ENCODE peak calls at places on chromosome 18, in eight cellular contexts. O is adrenal gland, M is A549, Z is SK-N-SH, I is mammary epithelial cell, T is tibial artery, V is IMR-90, L is endothelial cell of umbilical vein. K is an unnamed sample. For H3K4me1, the result is how much of the 10 kb centered on the place peaks cover.

GRCh38 chr18:3016584-3017292 is 3.8 kb upstream of the LPIN2 start:
- DNase-seq in T (peak), O (no peak), L (peak), Z (no peak), M (no peak), I (no peak), V (no peak), K (no peak)

GRCh38 chr18:48806551-48807261 is 144.1 kb downstream of the SMAD7 start:
- DNase-seq in M (no peak), V (no peak), I (no peak), T (peak), L (no peak), O (peak), Z (no peak), K (peak)

GRCh38 chr18:79947881-79948610 is 3.4 kb downstream of the SLC66A2 start:
- DNase-seq in V (no peak), L (no peak), I (no peak), O (peak), M (no peak), Z (no peak), T (no peak), K (peak)

GRCh38 chr18:63185979-63186378 is 133.6 kb downstream of the BCL2 start:
- DNase-seq in T (no peak), V (peak), Z (no peak), L (no peak), I (no peak), M (no peak), O (no peak), K (no peak)

GRCh38 chr18:50240083-50240563 is 26.2 kb downstream of the CFAP53 start:
- DNase-seq in O (no peak), L (no peak), T (no peak), V (no peak), M (peak), I (peak), Z (no peak), K (no peak)

GRCh38 chr18:58505181-58505580 is 123.7 kb downstream of the ALPK2 start:
- DNase-seq in Z (no peak), M (no peak), O (no peak), T (no peak), I (no peak), V (no peak), L (no peak), K (no peak)

GRCh38 chr18:26464128-26465011 is 84.0 kb downstream of the KCTD1 start:
- DNase-seq in I (no peak), O (no peak), L (no peak), T (no peak), V (no peak), Z (no peak), M (no peak), K (no peak)

GRCh38 chr18:6561029-6561861 is 146.5 kb upstream of the L3MBTL4 start:
- DNase-seq in T (no peak), I (no peak), O (peak), Z (no peak), M (no peak), L (no peak), V (peak), K (no peak)

GRCh38 chr18:22734812-22735627 is 198.1 kb upstream of the RBBP8 start:
- DNase-seq in O (peak), T (no peak), I (no peak), L (no peak), Z (no peak), M (no peak), V (peak), K (no peak)

GRCh38 chr18:61876899-61877298 is 15.9 kb downstream of the RNF152 start:
- DNase-seq in O (no peak), M (no peak), I (no peak), Z (no peak), T (no peak), L (no peak), V (no peak), K (no peak)

GRCh38 chr18:59423251-59423650 is 64.2 kb upstream of the LMAN1 start:
- DNase-seq in L (no peak), V (peak), Z (no peak), I (no peak), O (no peak), T (no peak), M (no peak), K (no peak)

GRCh38 chr18:48036641-48037421 is 106.4 kb upstream of the SMAD2 start:
- DNase-seq in I (no peak), M (no peak), Z (peak), V (no peak), T (peak), O (no peak), L (no peak), K (peak)

GRCh38 chr18:43935051-43935412 is 657.7 kb upstream of the SYT4 start:
- DNase-seq in V (peak), I (no peak), Z (no peak), L (peak), T (no peak), M (no peak), O (no peak), K (no peak)

GRCh38 chr18:49762191-49763077 is 50.9 kb downstream of the ACAA2 start:
- DNase-seq in V (no peak), L (no peak), M (no peak), O (no peak), I (no peak), Z (no peak), T (peak), K (no peak)

GRCh38 chr18:63178526-63178880 is 141.1 kb downstream of the BCL2 start:
- DNase-seq in I (no peak), V (no peak), Z (no peak), M (no peak), O (no peak), T (peak), L (no peak), K (no peak)

GRCh38 chr18:54004828-54005227 is 219.6 kb downstream of the MBD2 start:
- DNase-seq in I (peak), O (no peak), M (peak), V (no peak), T (no peak), Z (no peak), L (no peak), K (no peak)

GRCh38 chr18:73564073-73564472 is 583.6 kb downstream of the FBXO15 start:
- DNase-seq in Z (no peak), T (no peak), O (no peak), L (no peak), V (peak), I (peak), M (peak), K (no peak)

GRCh38 chr18:27707201-27707600 is 469.7 kb downstream of the CDH2 start:
- DNase-seq in Z (no peak), M (no peak), V (no peak), L (no peak), I (no peak), O (no peak), T (no peak), K (no peak)

GRCh38 chr18:44592639-44593038 is 88.0 kb upstream of the SETBP1 start:
- DNase-seq in M (no peak), Z (no peak), T (no peak), V (peak), L (no peak), O (no peak), I (no peak), K (no peak)

GRCh38 chr18:68342039-68342659 is 372.8 kb downstream of the TMX3 start:
- DNase-seq in O (no peak), Z (no peak), V (no peak), M (no peak), T (no peak), I (no peak), L (no peak), K (no peak)

GRCh38 chr18:79750980-79751571 is 46.7 kb upstream of the KCNG2 start:
- DNase-seq in Z (no peak), L (no peak), I (no peak), O (no peak), M (no peak), T (peak), V (no peak), K (peak)

GRCh38 chr18:79556829-79557585 is 122.6 kb upstream of the CTDP1 start:
- DNase-seq in I (no peak), L (no peak), Z (no peak), T (peak), V (no peak), O (no peak), M (peak), K (peak)

GRCh38 chr18:47250415-47251046 is 929 bp downstream of the SKOR2 start:
- DNase-seq in O (no peak), I (no peak), Z (peak), T (no peak), V (no peak), L (no peak), M (no peak), K (no peak)

GRCh38 chr18:64271264-64271663 is 122.4 kb upstream of the LINC00305 start:
- DNase-seq in Z (no peak), M (no peak), V (no peak), O (peak), I (no peak), T (no peak), L (peak), K (no peak)

GRCh38 chr18:10900435-10900834 is 248.9 kb downstream of the PIEZO2 start:
- DNase-seq in M (no peak), O (no peak), L (no peak), Z (no peak), V (no peak), I (no peak), T (no peak), K (no peak)
- H3K4me1 ChIP-seq in M (under half), O (under half), L (under half), Z (under half), V (under half), I (under half), T (under half), K (under half)

GRCh38 chr18:13565228-13565627 is 161.1 kb downstream of the FAM210A start:
- DNase-seq in Z (no peak), T (peak), O (no peak), V (no peak), M (no peak), I (no peak), L (no peak), K (no peak)

GRCh38 chr18:13564579-13564978 is 161.8 kb downstream of the FAM210A start:
- DNase-seq in Z (peak), L (no peak), I (no peak), O (no peak), V (no peak), T (peak), M (no peak), K (no peak)

GRCh38 chr18:13562494-13563029 is 163.8 kb downstream of the FAM210A start:
- DNase-seq in O (no peak), M (no peak), I (no peak), Z (no peak), L (no peak), V (no peak), T (no peak), K (peak)

GRCh38 chr18:13560306-13560705 is 166.1 kb downstream of the FAM210A start:
- DNase-seq in M (no peak), I (no peak), T (no peak), V (no peak), L (no peak), O (no peak), Z (no peak), K (no peak)

GRCh38 chr18:13563390-13563805 is 163.0 kb downstream of the FAM210A start:
- DNase-seq in L (no peak), I (no peak), V (no peak), T (peak), O (no peak), M (no peak), Z (no peak), K (no peak)
- H3K4me3 ChIP-seq in L (no peak), I (no peak), V (no peak), T (no peak), O (no peak), M (no peak), Z (no peak), K (no peak)

DNA sequence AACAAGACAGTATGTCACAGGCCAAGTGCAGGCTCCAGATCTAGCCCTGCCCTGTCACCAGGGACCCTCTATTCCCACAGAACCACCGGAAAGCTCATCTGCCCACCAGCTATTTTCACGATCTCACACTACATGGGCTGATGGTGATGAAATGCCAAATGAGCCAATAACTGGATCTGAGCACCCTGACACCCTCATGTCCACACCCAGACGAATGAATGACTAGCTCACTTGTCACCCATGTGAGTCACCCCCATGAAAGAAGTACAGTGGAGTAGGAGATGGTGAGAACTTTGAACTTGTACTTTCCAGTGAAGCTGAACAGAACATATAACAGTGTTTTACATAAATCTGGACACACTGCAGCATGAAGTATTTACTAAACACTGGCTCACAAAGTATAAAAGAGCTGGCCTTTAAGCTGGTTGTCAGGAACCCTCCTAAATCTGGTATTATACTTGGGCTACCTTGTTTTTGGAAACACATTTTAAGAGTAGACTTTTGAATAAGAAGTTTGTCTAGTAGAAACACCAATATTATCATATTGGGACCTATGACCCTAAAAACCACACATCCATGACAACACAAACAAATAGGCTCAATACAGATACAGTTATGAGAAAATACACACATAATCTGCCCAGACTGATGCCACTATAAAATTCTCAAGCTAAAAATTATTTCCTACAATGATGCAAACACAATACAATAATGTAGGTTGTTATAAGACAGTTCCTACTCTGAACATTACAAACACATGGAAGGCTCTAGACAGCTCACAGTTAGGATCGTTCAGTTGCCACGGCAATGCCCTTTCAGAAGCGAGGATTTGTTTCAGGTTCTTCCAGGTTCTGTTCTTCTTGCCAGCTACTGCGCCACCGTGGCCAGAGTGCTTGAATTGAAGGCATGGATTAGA is 19.0 kb downstream of the INO80C start:
- DNase-seq in V (peak), T (no peak), I (peak), L (peak), M (peak), Z (no peak), O (peak), K (no peak)
- TF ChIP-seq CTCF in V (no peak), T (no peak), I (no peak), L (no peak), M (no peak), Z (no peak), O (no peak), K (no peak)

GRCh38 chr18:55265916-55266488 is 306.7 kb upstream of the CCDC68 start:
- DNase-seq in V (peak), M (no peak), L (peak), Z (no peak), I (peak), O (no peak), T (no peak), K (no peak)
- H3K4me1 ChIP-seq in V (under half), M (under half), L (half or more), Z (under half), I (under half), O (under half), T (under half), K (under half)

GRCh38 chr18:57438669-57439616 is 3.8 kb downstream of the ONECUT2 start:
- DNase-seq in L (no peak), T (no peak), M (peak), I (no peak), Z (peak), O (no peak), V (no peak), K (no peak)

GRCh38 chr18:57439617-57439975 is 4.4 kb downstream of the ONECUT2 start:
- DNase-seq in O (no peak), T (no peak), Z (no peak), I (no peak), M (no peak), V (no peak), L (no peak), K (peak)

GRCh38 chr18:57441395-57441794 is 6.2 kb downstream of the ONECUT2 start:
- DNase-seq in Z (no peak), M (no peak), T (no peak), V (peak), I (peak), O (no peak), L (no peak), K (no peak)

GRCh38 chr18:57439985-57440330 is 4.8 kb downstream of the ONECUT2 start:
- DNase-seq in Z (no peak), I (no peak), L (no peak), T (no peak), O (no peak), V (no peak), M (no peak), K (no peak)

GRCh38 chr18:57440331-57441101 is 5.3 kb downstream of the ONECUT2 start:
- DNase-seq in O (no peak), Z (no peak), V (no peak), L (no peak), T (no peak), M (no peak), I (no peak), K (no peak)
- H3K4me3 ChIP-seq in O (no peak), Z (no peak), V (no peak), L (no peak), T (no peak), M (no peak), I (no peak), K (no peak)

GRCh38 chr18:35777042-35777441 is 195.4 kb upstream of the RMP24 start:
- DNase-seq in M (peak), Z (no peak), T (no peak), I (no peak), V (no peak), O (no peak), L (no peak), K (no peak)
- TF ChIP-seq CTCF in M (no peak), Z (no peak), T (no peak), I (no peak), V (no peak), O (no peak), L (no peak), K (no peak)

GRCh38 chr18:74947417-74947816 is 261.5 kb downstream of the PTGR3 start:
- DNase-seq in O (no peak), V (no peak), Z (no peak), T (no peak), L (no peak), M (no peak), I (no peak), K (no peak)
- H3K4me1 ChIP-seq in O (under half), V (under half), Z (under half), T (under half), L (under half), M (under half), I (under half), K (under half)

DNA sequence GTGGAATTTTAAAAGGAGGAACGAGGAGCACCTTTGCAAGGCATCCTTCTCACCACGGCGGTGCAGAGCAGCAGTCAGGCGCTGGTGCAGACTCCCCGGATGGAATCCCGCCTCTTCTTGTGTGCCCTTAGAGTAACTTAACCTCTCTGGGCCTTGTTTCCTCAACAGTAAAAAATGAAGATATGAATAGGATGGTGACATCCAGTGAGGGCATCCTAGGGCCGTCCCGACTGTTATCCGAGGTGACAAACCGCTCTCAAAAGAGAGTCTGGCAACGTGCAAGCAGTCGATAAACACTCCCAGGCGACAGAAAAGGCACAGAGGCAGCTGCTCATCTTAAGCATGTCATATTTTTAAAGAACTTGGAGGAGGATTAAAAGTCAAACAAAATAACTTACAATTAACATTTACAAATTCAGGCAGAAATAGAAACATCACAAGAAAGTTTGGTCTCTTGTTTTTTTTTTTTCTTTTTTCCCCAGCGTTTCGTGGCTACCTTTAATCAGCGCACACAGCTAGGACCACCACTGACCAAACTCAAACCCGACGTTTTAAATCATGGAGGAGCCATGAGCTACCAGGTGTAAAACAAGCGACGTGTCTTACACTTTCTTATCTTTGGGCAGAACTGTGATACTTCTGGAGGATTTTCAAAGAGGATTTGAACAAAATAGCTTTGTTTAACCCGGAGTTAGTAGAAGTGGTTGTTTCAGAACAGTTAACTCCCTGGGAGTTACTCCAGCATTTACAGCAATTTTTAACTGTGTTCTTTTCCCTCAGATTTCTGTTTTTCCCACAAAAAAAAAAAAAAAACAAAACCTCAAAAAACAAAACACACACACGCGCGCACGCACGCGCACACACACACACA is 2.1 kb downstream of the MBP start:
- DNase-seq in L (no peak), T (no peak), I (no peak), O (no peak), Z (no peak), V (no peak), M (no peak), K (no peak)
- H3K4me3 ChIP-seq in L (no peak), T (peak), I (peak), O (no peak), Z (no peak), V (no peak), M (peak), K (no peak)

DNA sequence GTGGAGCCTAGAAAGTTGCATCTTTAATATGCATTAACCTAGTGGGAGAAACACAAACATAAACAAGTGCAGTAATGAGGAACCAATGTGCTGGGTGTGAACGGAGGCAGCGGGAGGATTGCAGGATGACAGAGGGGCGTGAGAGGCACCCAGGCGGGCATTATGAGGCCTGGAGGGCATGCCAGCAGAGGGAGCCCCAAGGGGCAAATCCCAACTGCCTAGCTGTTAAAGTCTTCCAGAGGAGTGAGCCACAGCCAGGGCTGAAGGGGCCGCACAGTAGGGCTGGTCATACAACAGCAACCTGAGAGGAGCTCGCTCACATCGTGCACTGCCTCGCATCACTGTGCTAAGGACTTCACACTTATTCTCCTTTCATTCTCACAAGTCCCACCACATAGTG is 13.3 kb upstream of the PRELID3A start:
- DNase-seq in M (peak), I (no peak), V (no peak), Z (no peak), L (peak), O (no peak), T (no peak), K (no peak)
- TF ChIP-seq CTCF in M (peak), I (peak), V (peak), Z (peak), L (peak), O (no peak), T (no peak), K (peak)

GRCh38 chr18:11496561-11497172 is 112.7 kb upstream of the SLC35G4 start:
- DNase-seq in T (no peak), L (no peak), O (no peak), M (no peak), I (no peak), V (no peak), Z (no peak), K (no peak)
- H3K4me1 ChIP-seq in T (under half), L (under half), O (under half), M (under half), I (under half), V (under half), Z (under half), K (under half)